ENCODE peak calls at places on chromosomes 2 and 18, in eight cellular contexts. Y, O, R, J, F, C, M and I are unnamed samples.

GRCh38 chr2:207066784-207067460 is 98.8 kb downstream of the KLF7 start:
- DNase-seq in J (no peak), M (no peak), R (no peak), Y (no peak), O (no peak), F (no peak), C (no peak), I (no peak)

GRCh38 chr18:32773187-32773712 is 427 bp upstream of the KLHL14 start:
- DNase-seq in M (no peak), F (no peak), R (no peak), J (no peak), Y (no peak), C (no peak), O (no peak), I (no peak)

GRCh38 chr2:101151859-101152194 is 645 bp upstream of the TBC1D8 start:
- DNase-seq in M (peak), F (no peak), O (no peak), C (no peak), J (no peak), R (no peak), Y (peak), I (no peak)

GRCh38 chr2:156845806-156846558 is 409.8 kb downstream of the GPD2 start:
- DNase-seq in Y (no peak), M (no peak), J (no peak), R (no peak), O (no peak), C (no peak), F (no peak), I (no peak)

GRCh38 chr2:28717339-28717758 is 34.3 kb upstream of the PPP1CB start:
- DNase-seq in F (no peak), Y (no peak), R (peak), C (peak), O (peak), J (no peak), M (no peak), I (no peak)

GRCh38 chr2:169136885-169137534 is 67.6 kb downstream of the DHRS9 start:
- DNase-seq in C (no peak), M (no peak), F (no peak), Y (no peak), R (no peak), J (no peak), O (no peak), I (no peak)

GRCh38 chr2:33135645-33136044 is 188.9 kb downstream of the LTBP1 start:
- DNase-seq in M (no peak), O (no peak), F (no peak), Y (no peak), C (no peak), R (no peak), J (no peak), I (no peak)

GRCh38 chr2:176140520-176141317 is 10.6 kb upstream of the HOXD4 start:
- DNase-seq in F (peak), Y (peak), O (no peak), J (peak), R (peak), C (no peak), M (peak), I (peak)

GRCh38 chr2:136116813-136117390 is 1.0 kb downstream of the CXCR4 start:
- DNase-seq in J (no peak), R (no peak), Y (peak), F (peak), O (no peak), M (peak), C (no peak), I (no peak)

GRCh38 chr18:59839931-59840685 is 59.7 kb upstream of the PMAIP1 start:
- DNase-seq in Y (no peak), M (no peak), R (no peak), C (no peak), O (no peak), F (no peak), J (no peak), I (no peak)
- TF ChIP-seq CTCF in Y (no peak), M (no peak), R (peak), C (no peak), O (no peak), F (no peak), J (no peak), I (no peak)

GRCh38 chr18:22680968-22681367 is 252.2 kb upstream of the RBBP8 start:
- DNase-seq in F (no peak), J (no peak), Y (no peak), M (no peak), R (no peak), C (no peak), O (no peak), I (no peak)
- TF ChIP-seq CTCF in F (no peak), J (no peak), Y (no peak), M (no peak), R (no peak), C (no peak), O (no peak), I (no peak)

GRCh38 chr2:138922973-138923563 is 142.9 kb upstream of the NXPH2 start:
- DNase-seq in F (no peak), M (no peak), J (no peak), Y (no peak), R (no peak), O (no peak), C (no peak), I (no peak)
- TF ChIP-seq CTCF in F (peak), M (no peak), J (peak), Y (no peak), R (no peak), O (no peak), C (no peak), I (peak)

GRCh38 chr2:11889101-11889850 is 142.8 kb downstream of the LPIN1 start:
- DNase-seq in M (no peak), Y (no peak), R (no peak), J (no peak), F (no peak), C (no peak), O (no peak), I (no peak)

GRCh38 chr2:11889854-11890253 is 143.4 kb downstream of the LPIN1 start:
- DNase-seq in Y (no peak), O (no peak), F (no peak), J (no peak), C (no peak), M (no peak), R (no peak), I (no peak)

GRCh38 chr2:11892041-11892440 is 145.6 kb downstream of the LPIN1 start:
- DNase-seq in M (no peak), F (no peak), C (no peak), Y (no peak), O (no peak), J (no peak), R (no peak), I (no peak)

GRCh38 chr2:11891028-11891427 is 144.6 kb downstream of the LPIN1 start:
- DNase-seq in J (no peak), R (no peak), M (no peak), F (no peak), Y (no peak), O (no peak), C (no peak), I (no peak)

DNA sequence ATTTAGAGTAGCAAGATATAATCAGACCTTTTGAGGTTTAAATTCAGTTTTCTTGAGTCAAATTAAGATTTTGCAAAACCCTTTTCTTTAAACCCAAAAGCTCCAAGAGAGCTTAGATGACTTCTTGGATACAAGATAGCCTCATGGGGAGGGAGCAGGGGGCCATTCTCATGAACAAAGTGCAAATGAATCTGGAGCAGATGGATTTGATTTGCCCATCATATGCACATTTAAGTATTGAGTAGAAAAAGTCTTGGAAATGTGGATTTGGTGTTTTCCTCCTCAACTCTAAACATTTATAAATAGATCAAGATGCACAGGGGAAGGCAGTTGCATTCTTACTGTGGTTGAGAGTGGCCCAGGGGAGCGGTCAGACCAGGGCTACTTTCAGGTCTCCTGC is 145.2 kb downstream of the LPIN1 start:
- DNase-seq in M (no peak), C (no peak), R (no peak), O (no peak), J (no peak), Y (no peak), F (no peak), I (no peak)
- TF ChIP-seq CTCF in M (no peak), C (no peak), R (no peak), O (no peak), J (no peak), Y (no peak), F (no peak), I (no peak)

DNA sequence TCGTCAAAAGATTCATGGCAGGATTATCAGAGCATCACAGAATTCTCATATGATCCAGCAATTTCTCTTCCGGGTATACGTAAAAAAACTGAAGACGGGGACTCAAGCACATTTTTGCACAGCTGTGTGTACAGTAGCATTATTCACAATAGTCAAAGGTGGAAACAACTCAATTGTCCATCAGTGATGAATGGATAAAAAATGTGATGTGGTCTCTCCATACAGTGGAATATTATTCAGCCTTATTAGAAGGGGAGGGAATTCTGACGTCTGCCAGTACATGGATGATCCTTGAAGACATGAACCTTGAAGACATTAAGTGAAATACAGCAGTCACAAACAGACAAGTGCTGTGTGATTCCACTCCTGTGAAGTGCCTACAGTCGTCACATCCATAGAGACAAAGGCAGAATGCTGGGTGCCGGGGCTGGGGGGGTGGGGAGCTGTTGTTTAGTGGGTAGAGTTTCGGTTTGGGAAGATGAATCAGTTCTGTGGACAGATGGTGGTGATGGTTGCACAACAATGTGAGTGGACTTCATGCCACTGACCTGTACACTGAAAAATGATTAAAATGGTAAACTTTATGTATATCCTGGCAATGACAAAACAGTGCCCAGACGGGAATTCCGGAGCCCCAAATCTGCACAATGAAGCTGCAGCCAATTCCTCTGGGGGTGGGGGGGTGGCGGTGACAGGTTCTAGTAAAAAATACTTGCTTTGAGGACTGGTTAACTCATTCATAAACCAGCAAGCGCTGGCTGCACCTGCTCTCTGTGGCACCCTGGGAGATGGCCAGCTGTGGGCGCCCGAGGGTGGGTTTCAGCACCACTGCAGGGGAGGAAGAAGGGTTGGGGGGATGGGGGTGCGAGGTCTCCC is 82.0 kb upstream of the HPCAL1 start:
- DNase-seq in F (no peak), R (peak), M (no peak), Y (peak), C (no peak), J (no peak), O (no peak), I (no peak)
- TF ChIP-seq CTCF in F (no peak), R (no peak), M (no peak), Y (no peak), C (no peak), J (no peak), O (no peak), I (no peak)

GRCh38 chr2:72712304-72712703 is 113.5 kb downstream of the EXOC6B start:
- DNase-seq in Y (no peak), M (no peak), F (no peak), O (no peak), J (no peak), C (no peak), R (no peak), I (no peak)

GRCh38 chr2:72718906-72719305 is 106.9 kb downstream of the EXOC6B start:
- DNase-seq in C (no peak), F (no peak), Y (no peak), M (no peak), R (no peak), J (no peak), O (no peak), I (no peak)

GRCh38 chr2:72712977-72713376 is 112.9 kb downstream of the EXOC6B start:
- DNase-seq in Y (no peak), F (no peak), M (no peak), J (no peak), O (no peak), C (no peak), R (no peak), I (no peak)

GRCh38 chr2:72710418-72711152 is 115.2 kb downstream of the EXOC6B start:
- DNase-seq in F (no peak), R (no peak), J (no peak), M (no peak), O (no peak), Y (peak), C (no peak), I (no peak)

DNA sequence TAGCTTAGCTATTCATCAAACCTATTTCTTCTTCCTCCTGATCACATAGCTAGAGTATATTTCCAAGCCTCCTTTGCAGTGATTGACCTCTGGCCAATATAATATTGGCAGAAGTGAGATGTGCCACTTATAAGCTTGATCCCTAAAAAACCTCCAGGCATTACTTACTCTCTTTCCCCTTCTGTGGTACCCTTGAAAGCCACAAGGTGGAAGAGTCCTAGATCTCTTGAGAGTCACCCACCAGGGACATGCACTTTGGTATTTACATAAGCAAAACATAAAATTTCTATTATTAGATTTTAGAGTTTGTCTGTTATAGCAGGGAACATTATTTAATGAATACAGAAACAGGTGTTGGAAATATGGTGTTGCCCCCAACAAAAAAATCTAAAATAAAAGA is 112.0 kb downstream of the EXOC6B start:
- DNase-seq in R (no peak), F (no peak), J (no peak), C (no peak), Y (no peak), M (no peak), O (no peak), I (no peak)
- TF ChIP-seq CTCF in R (peak), F (no peak), J (no peak), C (no peak), Y (no peak), M (no peak), O (no peak), I (peak)

DNA sequence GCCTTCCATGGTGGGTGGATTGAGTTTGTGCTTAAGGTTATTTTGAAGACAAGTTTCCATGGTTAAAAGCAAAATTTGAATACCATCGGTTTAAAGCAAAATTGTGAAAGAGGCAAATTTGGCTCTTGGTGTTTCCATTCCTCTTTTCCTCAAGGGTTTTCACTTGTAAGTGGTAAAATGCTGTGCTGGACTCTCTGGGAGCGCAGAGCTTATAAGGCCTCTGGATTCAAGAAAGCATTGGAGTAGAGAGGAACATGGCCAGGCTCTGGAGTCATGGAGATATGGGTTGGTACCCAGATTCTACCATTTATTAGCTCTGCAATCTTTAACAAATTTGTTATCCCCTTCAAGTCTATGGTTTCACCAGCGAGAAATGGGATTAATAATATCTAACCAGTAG is 17.5 kb downstream of the KCNE4 start:
- DNase-seq in C (no peak), J (no peak), O (no peak), Y (no peak), M (no peak), F (no peak), R (no peak), I (no peak)
- TF ChIP-seq CTCF in C (no peak), J (no peak), O (no peak), Y (no peak), M (no peak), F (no peak), R (no peak), I (no peak)

GRCh38 chr18:8721716-8722115 is 16.4 kb downstream of the MTCL1 start:
- DNase-seq in J (no peak), M (no peak), F (no peak), O (no peak), R (no peak), C (no peak), Y (no peak), I (no peak)

GRCh38 chr18:8721094-8721669 is 15.8 kb downstream of the MTCL1 start:
- DNase-seq in M (no peak), Y (no peak), R (no peak), O (no peak), C (no peak), F (no peak), J (no peak), I (no peak)

GRCh38 chr18:8724452-8724851 is 19.1 kb downstream of the MTCL1 start:
- DNase-seq in Y (no peak), C (no peak), R (no peak), J (no peak), O (no peak), F (no peak), M (no peak), I (no peak)

GRCh38 chr18:8720141-8720540 is 14.8 kb downstream of the MTCL1 start:
- DNase-seq in Y (no peak), F (no peak), M (no peak), J (no peak), O (no peak), C (no peak), R (no peak), I (no peak)

DNA sequence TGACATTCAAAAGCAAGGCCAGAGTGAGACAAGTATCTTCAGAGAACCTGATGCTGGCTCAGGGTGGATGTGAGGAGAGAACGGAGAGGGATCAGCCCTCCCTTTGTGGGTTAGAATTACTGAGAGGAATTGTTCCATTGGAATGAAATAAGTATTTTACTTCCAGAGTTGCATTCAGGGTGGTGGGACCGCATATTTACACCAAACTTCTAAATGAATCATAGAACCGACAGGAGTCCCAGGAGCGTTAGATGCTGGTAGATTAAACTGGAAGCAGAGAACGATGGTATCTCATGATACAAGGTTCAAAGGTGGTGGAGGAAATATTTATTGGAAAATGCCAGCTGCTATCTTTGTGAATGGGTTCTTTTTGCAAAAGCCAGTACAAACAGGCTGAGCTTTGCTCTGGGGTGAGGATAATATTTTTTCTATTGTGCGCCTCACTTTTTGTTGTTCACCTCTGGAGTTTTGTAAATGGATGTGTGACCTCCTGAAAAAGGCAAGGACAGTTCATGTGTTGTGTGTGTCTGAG is 17.7 kb downstream of the MTCL1 start:
- DNase-seq in C (no peak), O (no peak), M (no peak), F (no peak), J (no peak), R (no peak), Y (no peak), I (no peak)
- TF ChIP-seq CTCF in C (no peak), O (no peak), M (no peak), F (no peak), J (no peak), R (no peak), Y (no peak), I (no peak)

GRCh38 chr2:238287702-238288649 is at the start of gene PER2:
- DNase-seq in C (peak), O (peak), F (peak), M (peak), R (peak), J (no peak), Y (peak), I (peak)
- TF ChIP-seq CTCF in C (peak), O (peak), F (no peak), M (no peak), R (peak), J (no peak), Y (peak), I (peak)

DNA sequence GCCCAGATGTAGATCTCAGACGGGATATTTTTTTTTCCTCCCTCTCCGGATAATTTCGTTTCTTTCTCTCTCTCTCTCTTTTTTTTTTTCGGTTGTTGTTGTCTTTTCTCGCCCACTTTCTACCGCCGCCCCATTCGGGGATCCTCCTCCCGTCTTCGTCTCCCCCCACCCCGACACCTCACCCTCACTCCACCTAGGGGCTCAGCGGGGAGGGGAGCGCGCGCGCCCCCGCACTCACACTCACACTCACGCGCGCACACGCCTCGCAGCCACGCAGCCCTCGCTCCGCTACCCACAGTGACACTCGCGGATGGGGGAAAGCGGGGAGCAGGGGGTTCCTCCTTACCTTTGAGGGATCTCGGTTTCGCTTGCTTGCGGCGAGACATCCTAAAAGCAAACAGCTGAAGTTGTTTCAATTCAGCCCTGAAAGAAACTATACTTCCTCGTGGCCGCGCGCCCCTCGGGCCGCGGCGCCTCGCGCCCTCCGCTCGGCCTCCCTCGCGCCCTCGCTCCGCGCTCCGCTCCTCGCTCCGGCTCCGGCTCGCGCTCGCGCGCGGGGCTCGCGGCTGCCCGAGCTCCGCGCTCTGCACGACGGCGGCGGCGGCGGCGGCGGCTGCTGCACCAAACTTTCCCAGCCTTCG is 1.3 kb downstream of the ZNF521 start:
- DNase-seq in M (peak), O (no peak), F (peak), Y (peak), R (peak), C (no peak), J (peak), I (peak)
- TF ChIP-seq CTCF in M (no peak), O (no peak), F (no peak), Y (no peak), R (no peak), C (no peak), J (no peak), I (no peak)